ENCODE peak calls at places on chromosomes 6 and 20, in seven cellular contexts. One of them, this sample, is unnamed.

GRCh38 chr6:37830225-37830624 is 10.7 kb downstream of the ZFAND3 start:
- DNase-seq in fibroblast of lung: no peak
- DNase-seq in left ventricle myocardium inferior: no peak
- DNase-seq in brain microvascular endothelial cell: no peak
- DNase-seq in CD4-positive, CD25-positive, alpha-beta regulatory T cell: no peak
- DNase-seq in neuronal stem cell: no peak
- DNase-seq in heart right ventricle: no peak
- DNase-seq in this sample: no peak

GRCh38 chr6:63928613-63929012 is 293.0 kb downstream of the PHF3 start:
- DNase-seq in brain microvascular endothelial cell: no peak
- DNase-seq in CD4-positive, CD25-positive, alpha-beta regulatory T cell: no peak
- DNase-seq in heart right ventricle: no peak
- DNase-seq in neuronal stem cell: no peak
- DNase-seq in left ventricle myocardium inferior: no peak
- DNase-seq in fibroblast of lung: no peak
- DNase-seq in this sample: no peak

GRCh38 chr6:57024321-57024720 is 22.2 kb upstream of the KIAA1586 start:
- DNase-seq in heart right ventricle: no peak
- DNase-seq in neuronal stem cell: no peak
- DNase-seq in brain microvascular endothelial cell: no peak
- DNase-seq in left ventricle myocardium inferior: no peak
- DNase-seq in fibroblast of lung: no peak
- DNase-seq in CD4-positive, CD25-positive, alpha-beta regulatory T cell: no peak
- DNase-seq in this sample: no peak

GRCh38 chr20:51457281-51457932 is 85.1 kb downstream of the NFATC2 start:
- DNase-seq in left ventricle myocardium inferior: peak; percentile 53
- DNase-seq in heart right ventricle: peak; percentile 44
- DNase-seq in brain microvascular endothelial cell: peak; percentile 73
- DNase-seq in neuronal stem cell: no peak
- DNase-seq in CD4-positive, CD25-positive, alpha-beta regulatory T cell: no peak
- DNase-seq in fibroblast of lung: peak; percentile 76
- DNase-seq in this sample: peak; percentile 86

GRCh38 chr6:70369332-70369950 is 43.9 kb upstream of the FAM135A start:
- DNase-seq in fibroblast of lung: peak; percentile 72
- DNase-seq in brain microvascular endothelial cell: peak; percentile 61
- DNase-seq in left ventricle myocardium inferior: peak; percentile 45
- DNase-seq in neuronal stem cell: peak; percentile 70
- DNase-seq in heart right ventricle: peak; percentile 55
- DNase-seq in CD4-positive, CD25-positive, alpha-beta regulatory T cell: peak; percentile 51
- DNase-seq in this sample: peak; percentile 58

GRCh38 chr20:4112490-4113420 is 97.4 kb upstream of the RNF24 start:
- DNase-seq in CD4-positive, CD25-positive, alpha-beta regulatory T cell: no peak
- DNase-seq in heart right ventricle: peak; percentile 58
- DNase-seq in fibroblast of lung: peak; percentile 65
- DNase-seq in brain microvascular endothelial cell: no peak
- DNase-seq in left ventricle myocardium inferior: peak; percentile 57
- DNase-seq in neuronal stem cell: no peak
- DNase-seq in this sample: no peak

GRCh38 chr6:43825187-43826115 is 55.4 kb downstream of the VEGFA start:
- DNase-seq in fibroblast of lung: no peak
- DNase-seq in brain microvascular endothelial cell: no peak
- DNase-seq in neuronal stem cell: no peak
- DNase-seq in left ventricle myocardium inferior: no peak
- DNase-seq in CD4-positive, CD25-positive, alpha-beta regulatory T cell: no peak
- DNase-seq in heart right ventricle: no peak
- DNase-seq in this sample: no peak

GRCh38 chr20:46063652-46064054 is 26.1 kb downstream of the NCOA5 start:
- DNase-seq in fibroblast of lung: no peak
- DNase-seq in neuronal stem cell: no peak
- DNase-seq in heart right ventricle: no peak
- DNase-seq in CD4-positive, CD25-positive, alpha-beta regulatory T cell: no peak
- DNase-seq in left ventricle myocardium inferior: no peak
- DNase-seq in brain microvascular endothelial cell: no peak
- DNase-seq in this sample: no peak

GRCh38 chr6:160226118-160226541 is 32.5 kb downstream of the SLC22A2 start:
- DNase-seq in left ventricle myocardium inferior: no peak
- DNase-seq in CD4-positive, CD25-positive, alpha-beta regulatory T cell: no peak
- DNase-seq in brain microvascular endothelial cell: peak; percentile 53
- DNase-seq in neuronal stem cell: no peak
- DNase-seq in heart right ventricle: no peak
- DNase-seq in fibroblast of lung: no peak
- DNase-seq in this sample: no peak

GRCh38 chr6:170224694-170225660 is 65.9 kb downstream of the DLL1 start:
- DNase-seq in fibroblast of lung: no peak
- DNase-seq in heart right ventricle: no peak
- DNase-seq in CD4-positive, CD25-positive, alpha-beta regulatory T cell: no peak
- DNase-seq in left ventricle myocardium inferior: no peak
- DNase-seq in brain microvascular endothelial cell: no peak
- DNase-seq in neuronal stem cell: no peak
- DNase-seq in this sample: peak; percentile 82

GRCh38 chr6:4707011-4707410 is 69.2 kb upstream of the CDYL start:
- DNase-seq in fibroblast of lung: no peak
- DNase-seq in neuronal stem cell: no peak
- DNase-seq in heart right ventricle: no peak
- DNase-seq in left ventricle myocardium inferior: no peak
- DNase-seq in CD4-positive, CD25-positive, alpha-beta regulatory T cell: no peak
- DNase-seq in brain microvascular endothelial cell: no peak
- DNase-seq in this sample: no peak

GRCh38 chr6:131858765-131859490 is 51.1 kb downstream of the ENPP1 start:
- DNase-seq in fibroblast of lung: peak; percentile 60
- DNase-seq in neuronal stem cell: no peak
- DNase-seq in brain microvascular endothelial cell: peak; percentile 27
- DNase-seq in heart right ventricle: no peak
- DNase-seq in CD4-positive, CD25-positive, alpha-beta regulatory T cell: no peak
- DNase-seq in left ventricle myocardium inferior: no peak
- DNase-seq in this sample: peak; percentile 48

GRCh38 chr6:6243846-6244245 is 76.6 kb downstream of the F13A1 start:
- DNase-seq in brain microvascular endothelial cell: no peak
- DNase-seq in CD4-positive, CD25-positive, alpha-beta regulatory T cell: no peak
- DNase-seq in heart right ventricle: no peak
- DNase-seq in fibroblast of lung: no peak
- DNase-seq in left ventricle myocardium inferior: no peak
- DNase-seq in neuronal stem cell: no peak
- DNase-seq in this sample: no peak

GRCh38 chr6:158958504-158959386 is 41.3 kb downstream of the RSPH3 start:
- DNase-seq in neuronal stem cell: no peak
- DNase-seq in left ventricle myocardium inferior: no peak
- DNase-seq in brain microvascular endothelial cell: no peak
- DNase-seq in CD4-positive, CD25-positive, alpha-beta regulatory T cell: peak; percentile 29
- DNase-seq in heart right ventricle: no peak
- DNase-seq in fibroblast of lung: no peak
- DNase-seq in this sample: no peak

GRCh38 chr20:35225319-35226125 is 968 bp upstream of the MMP24 start:
- DNase-seq in CD4-positive, CD25-positive, alpha-beta regulatory T cell: no peak
- DNase-seq in fibroblast of lung: no peak
- DNase-seq in left ventricle myocardium inferior: no peak
- DNase-seq in neuronal stem cell: no peak
- DNase-seq in brain microvascular endothelial cell: no peak
- DNase-seq in heart right ventricle: no peak
- DNase-seq in this sample: peak; percentile 41

GRCh38 chr6:56992053-56992452 is 37.1 kb downstream of the BEND6 start:
- DNase-seq in left ventricle myocardium inferior: no peak
- DNase-seq in brain microvascular endothelial cell: no peak
- DNase-seq in neuronal stem cell: no peak
- DNase-seq in heart right ventricle: no peak
- DNase-seq in fibroblast of lung: no peak
- DNase-seq in CD4-positive, CD25-positive, alpha-beta regulatory T cell: no peak
- DNase-seq in this sample: no peak

GRCh38 chr6:46746691-46747090 is at the start of gene ANKRD66:
- DNase-seq in brain microvascular endothelial cell: no peak
- DNase-seq in fibroblast of lung: no peak
- DNase-seq in neuronal stem cell: no peak
- DNase-seq in left ventricle myocardium inferior: no peak
- DNase-seq in CD4-positive, CD25-positive, alpha-beta regulatory T cell: no peak
- DNase-seq in heart right ventricle: no peak
- DNase-seq in this sample: no peak

GRCh38 chr6:150301871-150302800 is 66.7 kb upstream of the IYD start:
- DNase-seq in neuronal stem cell: no peak
- DNase-seq in fibroblast of lung: peak; percentile 55
- DNase-seq in brain microvascular endothelial cell: peak; percentile 67
- DNase-seq in left ventricle myocardium inferior: no peak
- DNase-seq in heart right ventricle: no peak
- DNase-seq in CD4-positive, CD25-positive, alpha-beta regulatory T cell: no peak
- DNase-seq in this sample: peak; percentile 88

GRCh38 chr6:123777554-123777953 is 26.1 kb upstream of the NKAIN2 start:
- DNase-seq in heart right ventricle: no peak
- DNase-seq in fibroblast of lung: peak; percentile 55
- DNase-seq in brain microvascular endothelial cell: no peak
- DNase-seq in left ventricle myocardium inferior: no peak
- DNase-seq in CD4-positive, CD25-positive, alpha-beta regulatory T cell: no peak
- DNase-seq in neuronal stem cell: no peak
- DNase-seq in this sample: no peak

GRCh38 chr20:49750611-49751396 is 37.1 kb upstream of the B4GALT5 start:
- DNase-seq in CD4-positive, CD25-positive, alpha-beta regulatory T cell: peak; percentile 13
- DNase-seq in fibroblast of lung: no peak
- DNase-seq in heart right ventricle: no peak
- DNase-seq in brain microvascular endothelial cell: no peak
- DNase-seq in left ventricle myocardium inferior: no peak
- DNase-seq in neuronal stem cell: no peak
- DNase-seq in this sample: no peak

GRCh38 chr20:40265872-40266533 is 423.0 kb downstream of the MAFB start:
- DNase-seq in fibroblast of lung: peak; percentile 67
- DNase-seq in heart right ventricle: peak; percentile 15
- DNase-seq in brain microvascular endothelial cell: peak; percentile 19
- DNase-seq in neuronal stem cell: no peak
- DNase-seq in left ventricle myocardium inferior: no peak
- DNase-seq in CD4-positive, CD25-positive, alpha-beta regulatory T cell: no peak
- DNase-seq in this sample: no peak

GRCh38 chr6:7341989-7342742 is 29.2 kb upstream of the SSR1 start:
- DNase-seq in heart right ventricle: no peak
- DNase-seq in CD4-positive, CD25-positive, alpha-beta regulatory T cell: no peak
- DNase-seq in brain microvascular endothelial cell: no peak
- DNase-seq in neuronal stem cell: no peak
- DNase-seq in left ventricle myocardium inferior: no peak
- DNase-seq in fibroblast of lung: no peak
- DNase-seq in this sample: no peak

GRCh38 chr20:3164763-3165410 is 5.2 kb upstream of the FASTKD5 start:
- DNase-seq in heart right ventricle: no peak
- DNase-seq in left ventricle myocardium inferior: no peak
- DNase-seq in neuronal stem cell: no peak
- DNase-seq in brain microvascular endothelial cell: no peak
- DNase-seq in fibroblast of lung: no peak
- DNase-seq in CD4-positive, CD25-positive, alpha-beta regulatory T cell: no peak
- DNase-seq in this sample: peak; percentile 83

GRCh38 chr20:22411568-22412450 is 172.6 kb downstream of the FOXA2 start:
- DNase-seq in brain microvascular endothelial cell: no peak
- DNase-seq in fibroblast of lung: peak; percentile 73
- DNase-seq in left ventricle myocardium inferior: peak; percentile 24
- DNase-seq in neuronal stem cell: no peak
- DNase-seq in CD4-positive, CD25-positive, alpha-beta regulatory T cell: no peak
- DNase-seq in heart right ventricle: peak; percentile 9
- DNase-seq in this sample: no peak

GRCh38 chr6:149694926-149695325 is 23.0 kb downstream of the LATS1 start:
- DNase-seq in brain microvascular endothelial cell: no peak
- DNase-seq in heart right ventricle: no peak
- DNase-seq in neuronal stem cell: no peak
- DNase-seq in left ventricle myocardium inferior: no peak
- DNase-seq in fibroblast of lung: no peak
- DNase-seq in CD4-positive, CD25-positive, alpha-beta regulatory T cell: no peak
- DNase-seq in this sample: no peak

GRCh38 chr20:17680128-17680835 is 1.8 kb downstream of the RRBP1 start:
- DNase-seq in brain microvascular endothelial cell: peak; percentile 56
- DNase-seq in neuronal stem cell: peak; percentile 20
- DNase-seq in heart right ventricle: peak; percentile 42
- DNase-seq in left ventricle myocardium inferior: peak; percentile 43
- DNase-seq in fibroblast of lung: peak; percentile 85
- DNase-seq in CD4-positive, CD25-positive, alpha-beta regulatory T cell: no peak
- DNase-seq in this sample: peak; percentile 93

GRCh38 chr20:17680836-17681740 is 954 bp downstream of the RRBP1 start:
- DNase-seq in heart right ventricle: peak; percentile 87
- DNase-seq in CD4-positive, CD25-positive, alpha-beta regulatory T cell: peak; percentile 73
- DNase-seq in left ventricle myocardium inferior: peak; percentile 86
- DNase-seq in neuronal stem cell: peak; percentile 72
- DNase-seq in fibroblast of lung: peak; percentile 76
- DNase-seq in brain microvascular endothelial cell: peak; percentile 48
- DNase-seq in this sample: peak; percentile 99

GRCh38 chr20:17678886-17679285 is 3.2 kb downstream of the RRBP1 start:
- DNase-seq in neuronal stem cell: no peak
- DNase-seq in fibroblast of lung: no peak
- DNase-seq in brain microvascular endothelial cell: no peak
- DNase-seq in CD4-positive, CD25-positive, alpha-beta regulatory T cell: no peak
- DNase-seq in heart right ventricle: no peak
- DNase-seq in left ventricle myocardium inferior: no peak
- DNase-seq in this sample: peak; percentile 23

GRCh38 chr20:17678295-17678694 is 3.7 kb downstream of the RRBP1 start:
- DNase-seq in fibroblast of lung: peak; percentile 15
- DNase-seq in heart right ventricle: no peak
- DNase-seq in neuronal stem cell: no peak
- DNase-seq in left ventricle myocardium inferior: no peak
- DNase-seq in brain microvascular endothelial cell: no peak
- DNase-seq in CD4-positive, CD25-positive, alpha-beta regulatory T cell: no peak
- DNase-seq in this sample: peak; percentile 46

GRCh38 chr20:17679786-17680127 is 2.3 kb downstream of the RRBP1 start:
- DNase-seq in CD4-positive, CD25-positive, alpha-beta regulatory T cell: no peak
- DNase-seq in heart right ventricle: peak; percentile 22
- DNase-seq in brain microvascular endothelial cell: no peak
- DNase-seq in neuronal stem cell: no peak
- DNase-seq in fibroblast of lung: peak; percentile 12
- DNase-seq in left ventricle myocardium inferior: no peak
- DNase-seq in this sample: peak; percentile 59
- H3K4me3 ChIP-seq in CD4-positive, CD25-positive, alpha-beta regulatory T cell: no peak overlapping the region
- H3K4me3 ChIP-seq in heart right ventricle: no peak overlapping the region
- H3K4me3 ChIP-seq in brain microvascular endothelial cell: peak overlapping the region; percentile 82
- H3K4me3 ChIP-seq in neuronal stem cell: no peak overlapping the region
- H3K4me3 ChIP-seq in fibroblast of lung: peak overlapping the region; percentile 86
- H3K4me3 ChIP-seq in left ventricle myocardium inferior: peak overlapping the region; percentile 88
- H3K4me3 ChIP-seq in this sample: peak overlapping the region; percentile 94

GRCh38 chr6:2780109-2780730 is 15.0 kb downstream of the WRNIP1 start:
- DNase-seq in CD4-positive, CD25-positive, alpha-beta regulatory T cell: no peak
- DNase-seq in neuronal stem cell: no peak
- DNase-seq in heart right ventricle: no peak
- DNase-seq in left ventricle myocardium inferior: no peak
- DNase-seq in brain microvascular endothelial cell: no peak
- DNase-seq in fibroblast of lung: no peak
- DNase-seq in this sample: no peak
- H3K36me3 ChIP-seq in CD4-positive, CD25-positive, alpha-beta regulatory T cell: peaks cover 70% of the 10 kb centered on the region
- H3K36me3 ChIP-seq in neuronal stem cell: peaks cover 5% of the 10 kb centered on the region
- H3K36me3 ChIP-seq in heart right ventricle: peaks cover 85% of the 10 kb centered on the region
- H3K36me3 ChIP-seq in left ventricle myocardium inferior: peaks cover 51% of the 10 kb centered on the region
- H3K36me3 ChIP-seq in brain microvascular endothelial cell: peaks cover 18% of the 10 kb centered on the region
- H3K36me3 ChIP-seq in fibroblast of lung: peaks cover 10% of the 10 kb centered on the region
- H3K36me3 ChIP-seq in this sample: peaks cover 40% of the 10 kb centered on the region

GRCh38 chr6:111593516-111593824 is 12.2 kb downstream of the TRAF3IP2 start:
- DNase-seq in heart right ventricle: no peak
- DNase-seq in fibroblast of lung: no peak
- DNase-seq in CD4-positive, CD25-positive, alpha-beta regulatory T cell: no peak
- DNase-seq in neuronal stem cell: no peak
- DNase-seq in left ventricle myocardium inferior: no peak
- DNase-seq in brain microvascular endothelial cell: no peak
- DNase-seq in this sample: no peak
- H3K4me3 ChIP-seq in heart right ventricle: no peak overlapping the region
- H3K4me3 ChIP-seq in fibroblast of lung: no peak overlapping the region
- H3K4me3 ChIP-seq in CD4-positive, CD25-positive, alpha-beta regulatory T cell: no peak overlapping the region
- H3K4me3 ChIP-seq in neuronal stem cell: no peak overlapping the region
- H3K4me3 ChIP-seq in left ventricle myocardium inferior: no peak overlapping the region
- H3K4me3 ChIP-seq in brain microvascular endothelial cell: no peak overlapping the region
- H3K4me3 ChIP-seq in this sample: no peak overlapping the region

DNA sequence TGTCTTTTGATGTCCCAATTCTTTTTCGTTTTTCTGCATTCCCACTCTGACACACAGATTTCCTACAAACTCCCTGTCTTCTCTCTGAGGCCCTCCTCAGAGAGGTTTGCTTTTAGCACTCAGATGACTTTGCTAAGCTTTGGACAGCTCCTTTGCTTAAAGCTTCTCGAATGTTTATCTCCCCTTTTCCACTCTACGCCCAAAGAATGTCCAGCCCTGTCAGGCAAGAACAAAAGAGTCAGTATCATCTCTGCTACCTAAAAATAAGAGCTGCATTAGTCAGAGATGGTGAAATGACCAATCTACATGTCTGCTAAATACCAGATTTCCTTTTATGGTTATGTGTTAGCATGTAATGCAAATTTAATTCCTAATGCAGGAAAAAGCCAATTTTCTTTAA is 56.8 kb downstream of the PREP start:
- DNase-seq in neuronal stem cell: no peak
- DNase-seq in brain microvascular endothelial cell: peak; percentile 77
- DNase-seq in left ventricle myocardium inferior: no peak
- DNase-seq in fibroblast of lung: peak; percentile 65
- DNase-seq in CD4-positive, CD25-positive, alpha-beta regulatory T cell: no peak
- DNase-seq in heart right ventricle: no peak
- DNase-seq in this sample: peak; percentile 73
- H3K36me3 ChIP-seq in neuronal stem cell: no peaks in the 10 kb centered on the region
- H3K36me3 ChIP-seq in brain microvascular endothelial cell: peaks cover 4% of the 10 kb centered on the region
- H3K36me3 ChIP-seq in left ventricle myocardium inferior: peaks cover 19% of the 10 kb centered on the region
- H3K36me3 ChIP-seq in fibroblast of lung: no peaks in the 10 kb centered on the region
- H3K36me3 ChIP-seq in CD4-positive, CD25-positive, alpha-beta regulatory T cell: peaks cover 33% of the 10 kb centered on the region
- H3K36me3 ChIP-seq in heart right ventricle: peaks cover 40% of the 10 kb centered on the region
- H3K36me3 ChIP-seq in this sample: peaks cover 6% of the 10 kb centered on the region